ENCODE peak calls at places on chromosomes 13 and 19, in seven cellular contexts. One of them, this sample, is unnamed.
A peak's percentile ranks its signal among the peaks of the same experiment; 100 is the strongest.

GRCh38 chr19:55540619-55541018 is 3.7 kb upstream of the SBK2 start:
- DNase-seq in stimulated activated CD8-positive, alpha-beta memory T cell treated with anti-CD3 and anti-CD28 coated beads, Interleukin-15, amount 100 ng/mL, for 4 hours: no peak
- DNase-seq in SHP77: peak; percentile 31
- DNase-seq in NCI-H1105 treated with DMSO at 0.1 percent for 48 hours: no peak
- DNase-seq in iris pigment epithelial cell: no peak
- DNase-seq in GOT3: no peak
- DNase-seq in NCI-H2081: no peak
- DNase-seq in this sample: no peak

GRCh38 chr13:34817246-34817645 is 124.8 kb upstream of the NBEA start:
- DNase-seq in iris pigment epithelial cell: no peak
- DNase-seq in NCI-H1105 treated with DMSO at 0.1 percent for 48 hours: no peak
- DNase-seq in GOT3: no peak
- DNase-seq in NCI-H2081: no peak
- DNase-seq in SHP77: no peak
- DNase-seq in stimulated activated CD8-positive, alpha-beta memory T cell treated with anti-CD3 and anti-CD28 coated beads, Interleukin-15, amount 100 ng/mL, for 4 hours: no peak
- DNase-seq in this sample: no peak

GRCh38 chr13:99265823-99266426 is 7.7 kb upstream of the GPR18 start:
- DNase-seq in SHP77: peak; percentile 65
- DNase-seq in NCI-H2081: peak; percentile 60
- DNase-seq in NCI-H1105 treated with DMSO at 0.1 percent for 48 hours: peak; percentile 22
- DNase-seq in GOT3: no peak
- DNase-seq in iris pigment epithelial cell: peak; percentile 59
- DNase-seq in stimulated activated CD8-positive, alpha-beta memory T cell treated with anti-CD3 and anti-CD28 coated beads, Interleukin-15, amount 100 ng/mL, for 4 hours: no peak
- DNase-seq in this sample: no peak

GRCh38 chr13:109576331-109576813 is 210.0 kb downstream of the IRS2 start:
- DNase-seq in stimulated activated CD8-positive, alpha-beta memory T cell treated with anti-CD3 and anti-CD28 coated beads, Interleukin-15, amount 100 ng/mL, for 4 hours: no peak
- DNase-seq in iris pigment epithelial cell: peak; percentile 3
- DNase-seq in GOT3: no peak
- DNase-seq in NCI-H1105 treated with DMSO at 0.1 percent for 48 hours: no peak
- DNase-seq in SHP77: peak; percentile 95
- DNase-seq in NCI-H2081: no peak
- DNase-seq in this sample: no peak

GRCh38 chr19:2173841-2174577 is 10.3 kb downstream of the DOT1L start:
- DNase-seq in SHP77: no peak
- DNase-seq in NCI-H2081: no peak
- DNase-seq in NCI-H1105 treated with DMSO at 0.1 percent for 48 hours: no peak
- DNase-seq in GOT3: no peak
- DNase-seq in iris pigment epithelial cell: no peak
- DNase-seq in stimulated activated CD8-positive, alpha-beta memory T cell treated with anti-CD3 and anti-CD28 coated beads, Interleukin-15, amount 100 ng/mL, for 4 hours: no peak
- DNase-seq in this sample: no peak

GRCh38 chr13:46369506-46370268 is 17.4 kb downstream of the RUBCNL start:
- DNase-seq in NCI-H1105 treated with DMSO at 0.1 percent for 48 hours: no peak
- DNase-seq in iris pigment epithelial cell: peak; percentile 89
- DNase-seq in NCI-H2081: no peak
- DNase-seq in SHP77: no peak
- DNase-seq in stimulated activated CD8-positive, alpha-beta memory T cell treated with anti-CD3 and anti-CD28 coated beads, Interleukin-15, amount 100 ng/mL, for 4 hours: no peak
- DNase-seq in GOT3: no peak
- DNase-seq in this sample: no peak

GRCh38 chr13:23654111-23655110 is 84.2 kb downstream of the TNFRSF19 start:
- DNase-seq in NCI-H1105 treated with DMSO at 0.1 percent for 48 hours: no peak
- DNase-seq in stimulated activated CD8-positive, alpha-beta memory T cell treated with anti-CD3 and anti-CD28 coated beads, Interleukin-15, amount 100 ng/mL, for 4 hours: no peak
- DNase-seq in SHP77: no peak
- DNase-seq in iris pigment epithelial cell: peak; percentile 73
- DNase-seq in NCI-H2081: peak; percentile 42
- DNase-seq in GOT3: no peak
- DNase-seq in this sample: no peak

GRCh38 chr13:97219226-97219625 is 2.9 kb upstream of the MBNL2 start:
- DNase-seq in SHP77: no peak
- DNase-seq in iris pigment epithelial cell: no peak
- DNase-seq in GOT3: no peak
- DNase-seq in NCI-H1105 treated with DMSO at 0.1 percent for 48 hours: no peak
- DNase-seq in NCI-H2081: no peak
- DNase-seq in stimulated activated CD8-positive, alpha-beta memory T cell treated with anti-CD3 and anti-CD28 coated beads, Interleukin-15, amount 100 ng/mL, for 4 hours: no peak
- DNase-seq in this sample: no peak

GRCh38 chr13:32246468-32246867 is 68.7 kb downstream of the ZAR1L start:
- DNase-seq in GOT3: peak; percentile 6
- DNase-seq in stimulated activated CD8-positive, alpha-beta memory T cell treated with anti-CD3 and anti-CD28 coated beads, Interleukin-15, amount 100 ng/mL, for 4 hours: no peak
- DNase-seq in SHP77: peak; percentile 69
- DNase-seq in NCI-H2081: peak; percentile 31
- DNase-seq in NCI-H1105 treated with DMSO at 0.1 percent for 48 hours: peak; percentile 3
- DNase-seq in iris pigment epithelial cell: peak; percentile 80
- DNase-seq in this sample: no peak

GRCh38 chr19:16293133-16294085 is 31.2 kb upstream of the KLF2 start:
- DNase-seq in stimulated activated CD8-positive, alpha-beta memory T cell treated with anti-CD3 and anti-CD28 coated beads, Interleukin-15, amount 100 ng/mL, for 4 hours: no peak
- DNase-seq in GOT3: peak; percentile 26
- DNase-seq in NCI-H2081: no peak
- DNase-seq in SHP77: no peak
- DNase-seq in iris pigment epithelial cell: peak; percentile 99
- DNase-seq in NCI-H1105 treated with DMSO at 0.1 percent for 48 hours: peak; percentile 52
- DNase-seq in this sample: no peak

GRCh38 chr19:28535352-28535775 is 677.6 kb downstream of the UQCRFS1 start:
- DNase-seq in NCI-H2081: no peak
- DNase-seq in GOT3: no peak
- DNase-seq in SHP77: no peak
- DNase-seq in iris pigment epithelial cell: no peak
- DNase-seq in NCI-H1105 treated with DMSO at 0.1 percent for 48 hours: no peak
- DNase-seq in stimulated activated CD8-positive, alpha-beta memory T cell treated with anti-CD3 and anti-CD28 coated beads, Interleukin-15, amount 100 ng/mL, for 4 hours: no peak
- DNase-seq in this sample: no peak

GRCh38 chr19:43300206-43300605 is 30.9 kb upstream of the PSG9 start:
- DNase-seq in iris pigment epithelial cell: no peak
- DNase-seq in NCI-H2081: no peak
- DNase-seq in stimulated activated CD8-positive, alpha-beta memory T cell treated with anti-CD3 and anti-CD28 coated beads, Interleukin-15, amount 100 ng/mL, for 4 hours: no peak
- DNase-seq in SHP77: no peak
- DNase-seq in NCI-H1105 treated with DMSO at 0.1 percent for 48 hours: no peak
- DNase-seq in GOT3: no peak
- DNase-seq in this sample: no peak

GRCh38 chr13:92224052-92224821 is 825.8 kb downstream of the GPC5 start:
- DNase-seq in iris pigment epithelial cell: peak; percentile 94
- DNase-seq in NCI-H1105 treated with DMSO at 0.1 percent for 48 hours: no peak
- DNase-seq in NCI-H2081: no peak
- DNase-seq in GOT3: no peak
- DNase-seq in SHP77: no peak
- DNase-seq in stimulated activated CD8-positive, alpha-beta memory T cell treated with anti-CD3 and anti-CD28 coated beads, Interleukin-15, amount 100 ng/mL, for 4 hours: no peak
- DNase-seq in this sample: no peak

GRCh38 chr13:34151885-34152284 is 333.9 kb downstream of the RFC3 start:
- DNase-seq in SHP77: no peak
- DNase-seq in GOT3: no peak
- DNase-seq in NCI-H1105 treated with DMSO at 0.1 percent for 48 hours: no peak
- DNase-seq in stimulated activated CD8-positive, alpha-beta memory T cell treated with anti-CD3 and anti-CD28 coated beads, Interleukin-15, amount 100 ng/mL, for 4 hours: no peak
- DNase-seq in iris pigment epithelial cell: no peak
- DNase-seq in NCI-H2081: no peak
- DNase-seq in this sample: no peak

GRCh38 chr19:15421726-15422260 is 3.0 kb upstream of the AKAP8L start:
- DNase-seq in NCI-H1105 treated with DMSO at 0.1 percent for 48 hours: peak; percentile 34
- DNase-seq in iris pigment epithelial cell: no peak
- DNase-seq in SHP77: no peak
- DNase-seq in GOT3: no peak
- DNase-seq in NCI-H2081: no peak
- DNase-seq in stimulated activated CD8-positive, alpha-beta memory T cell treated with anti-CD3 and anti-CD28 coated beads, Interleukin-15, amount 100 ng/mL, for 4 hours: no peak
- DNase-seq in this sample: no peak

GRCh38 chr19:15144046-15144646 is 36.9 kb downstream of the SYDE1 start:
- DNase-seq in GOT3: no peak
- DNase-seq in stimulated activated CD8-positive, alpha-beta memory T cell treated with anti-CD3 and anti-CD28 coated beads, Interleukin-15, amount 100 ng/mL, for 4 hours: no peak
- DNase-seq in NCI-H1105 treated with DMSO at 0.1 percent for 48 hours: no peak
- DNase-seq in SHP77: no peak
- DNase-seq in NCI-H2081: no peak
- DNase-seq in iris pigment epithelial cell: peak; percentile 30
- DNase-seq in this sample: no peak

GRCh38 chr13:72920097-72920496 is 138.2 kb downstream of the PIBF1 start:
- DNase-seq in GOT3: no peak
- DNase-seq in stimulated activated CD8-positive, alpha-beta memory T cell treated with anti-CD3 and anti-CD28 coated beads, Interleukin-15, amount 100 ng/mL, for 4 hours: no peak
- DNase-seq in NCI-H2081: no peak
- DNase-seq in SHP77: no peak
- DNase-seq in NCI-H1105 treated with DMSO at 0.1 percent for 48 hours: no peak
- DNase-seq in iris pigment epithelial cell: no peak
- DNase-seq in this sample: no peak

GRCh38 chr19:6061420-6062130 is 48.7 kb downstream of the RFX2 start:
- DNase-seq in stimulated activated CD8-positive, alpha-beta memory T cell treated with anti-CD3 and anti-CD28 coated beads, Interleukin-15, amount 100 ng/mL, for 4 hours: no peak
- DNase-seq in GOT3: no peak
- DNase-seq in NCI-H2081: no peak
- DNase-seq in NCI-H1105 treated with DMSO at 0.1 percent for 48 hours: no peak
- DNase-seq in SHP77: no peak
- DNase-seq in iris pigment epithelial cell: no peak
- DNase-seq in this sample: no peak

GRCh38 chr13:102940143-102940542 is 94.3 kb downstream of the ERCC5 start:
- DNase-seq in iris pigment epithelial cell: no peak
- DNase-seq in stimulated activated CD8-positive, alpha-beta memory T cell treated with anti-CD3 and anti-CD28 coated beads, Interleukin-15, amount 100 ng/mL, for 4 hours: no peak
- DNase-seq in GOT3: no peak
- DNase-seq in NCI-H2081: no peak
- DNase-seq in NCI-H1105 treated with DMSO at 0.1 percent for 48 hours: no peak
- DNase-seq in SHP77: peak; percentile 11
- DNase-seq in this sample: no peak

GRCh38 chr13:100543872-100544602 is 44.6 kb downstream of the GGACT start:
- DNase-seq in SHP77: no peak
- DNase-seq in NCI-H2081: no peak
- DNase-seq in GOT3: no peak
- DNase-seq in iris pigment epithelial cell: peak; percentile 17
- DNase-seq in NCI-H1105 treated with DMSO at 0.1 percent for 48 hours: no peak
- DNase-seq in stimulated activated CD8-positive, alpha-beta memory T cell treated with anti-CD3 and anti-CD28 coated beads, Interleukin-15, amount 100 ng/mL, for 4 hours: no peak
- DNase-seq in this sample: no peak

GRCh38 chr19:18290250-18291018 is 9.0 kb upstream of the JUND start:
- DNase-seq in NCI-H2081: no peak
- DNase-seq in NCI-H1105 treated with DMSO at 0.1 percent for 48 hours: no peak
- DNase-seq in iris pigment epithelial cell: peak; percentile 23
- DNase-seq in SHP77: no peak
- DNase-seq in GOT3: no peak
- DNase-seq in stimulated activated CD8-positive, alpha-beta memory T cell treated with anti-CD3 and anti-CD28 coated beads, Interleukin-15, amount 100 ng/mL, for 4 hours: peak; percentile 81
- DNase-seq in this sample: no peak

GRCh38 chr19:10230155-10230903 is 802 bp downstream of the S1PR2 start:
- DNase-seq in stimulated activated CD8-positive, alpha-beta memory T cell treated with anti-CD3 and anti-CD28 coated beads, Interleukin-15, amount 100 ng/mL, for 4 hours: peak; percentile 70
- DNase-seq in iris pigment epithelial cell: peak; percentile 42
- DNase-seq in NCI-H1105 treated with DMSO at 0.1 percent for 48 hours: no peak
- DNase-seq in GOT3: no peak
- DNase-seq in SHP77: no peak
- DNase-seq in NCI-H2081: no peak
- DNase-seq in this sample: peak; percentile 41

GRCh38 chr19:412356-413355 is 3.7 kb upstream of the C2CD4C start:
- DNase-seq in GOT3: no peak
- DNase-seq in NCI-H2081: no peak
- DNase-seq in stimulated activated CD8-positive, alpha-beta memory T cell treated with anti-CD3 and anti-CD28 coated beads, Interleukin-15, amount 100 ng/mL, for 4 hours: no peak
- DNase-seq in iris pigment epithelial cell: peak; percentile 9
- DNase-seq in NCI-H1105 treated with DMSO at 0.1 percent for 48 hours: no peak
- DNase-seq in SHP77: no peak
- DNase-seq in this sample: no peak

GRCh38 chr13:111664060-111664459 is 343.6 kb downstream of the TEX29 start:
- DNase-seq in iris pigment epithelial cell: no peak
- DNase-seq in SHP77: no peak
- DNase-seq in NCI-H2081: no peak
- DNase-seq in NCI-H1105 treated with DMSO at 0.1 percent for 48 hours: no peak
- DNase-seq in GOT3: no peak
- DNase-seq in stimulated activated CD8-positive, alpha-beta memory T cell treated with anti-CD3 and anti-CD28 coated beads, Interleukin-15, amount 100 ng/mL, for 4 hours: no peak
- DNase-seq in this sample: no peak

GRCh38 chr19:7771072-7771471 is 8.0 kb downstream of the CLEC4M start:
- DNase-seq in NCI-H2081: no peak
- DNase-seq in GOT3: no peak
- DNase-seq in NCI-H1105 treated with DMSO at 0.1 percent for 48 hours: no peak
- DNase-seq in SHP77: no peak
- DNase-seq in stimulated activated CD8-positive, alpha-beta memory T cell treated with anti-CD3 and anti-CD28 coated beads, Interleukin-15, amount 100 ng/mL, for 4 hours: no peak
- DNase-seq in iris pigment epithelial cell: no peak
- DNase-seq in this sample: no peak

GRCh38 chr19:18425515-18426415 is 6.6 kb downstream of the SSBP4 start:
- DNase-seq in stimulated activated CD8-positive, alpha-beta memory T cell treated with anti-CD3 and anti-CD28 coated beads, Interleukin-15, amount 100 ng/mL, for 4 hours: no peak
- DNase-seq in SHP77: no peak
- DNase-seq in iris pigment epithelial cell: peak; percentile 59
- DNase-seq in NCI-H2081: no peak
- DNase-seq in GOT3: no peak
- DNase-seq in NCI-H1105 treated with DMSO at 0.1 percent for 48 hours: no peak
- DNase-seq in this sample: no peak

GRCh38 chr19:29831041-29831548 is 19.3 kb downstream of the CCNE1 start:
- DNase-seq in stimulated activated CD8-positive, alpha-beta memory T cell treated with anti-CD3 and anti-CD28 coated beads, Interleukin-15, amount 100 ng/mL, for 4 hours: peak; percentile 28
- DNase-seq in iris pigment epithelial cell: peak; percentile 35
- DNase-seq in GOT3: no peak
- DNase-seq in NCI-H1105 treated with DMSO at 0.1 percent for 48 hours: no peak
- DNase-seq in SHP77: no peak
- DNase-seq in NCI-H2081: no peak
- DNase-seq in this sample: no peak

GRCh38 chr19:7904074-7905020 is 670 bp downstream of the MAP2K7 start:
- DNase-seq in GOT3: no peak
- DNase-seq in iris pigment epithelial cell: no peak
- DNase-seq in NCI-H2081: no peak
- DNase-seq in SHP77: peak; percentile 48
- DNase-seq in stimulated activated CD8-positive, alpha-beta memory T cell treated with anti-CD3 and anti-CD28 coated beads, Interleukin-15, amount 100 ng/mL, for 4 hours: peak; percentile 39
- DNase-seq in NCI-H1105 treated with DMSO at 0.1 percent for 48 hours: no peak
- DNase-seq in this sample: peak; percentile 91

GRCh38 chr19:53961523-53962345 is 1.0 kb upstream of the CACNG8 start:
- DNase-seq in iris pigment epithelial cell: peak; percentile 59
- DNase-seq in NCI-H1105 treated with DMSO at 0.1 percent for 48 hours: no peak
- DNase-seq in SHP77: no peak
- DNase-seq in GOT3: no peak
- DNase-seq in NCI-H2081: no peak
- DNase-seq in stimulated activated CD8-positive, alpha-beta memory T cell treated with anti-CD3 and anti-CD28 coated beads, Interleukin-15, amount 100 ng/mL, for 4 hours: no peak
- DNase-seq in this sample: no peak

GRCh38 chr13:113938716-113939115 is 35.2 kb downstream of the C13orf46 start:
- DNase-seq in NCI-H1105 treated with DMSO at 0.1 percent for 48 hours: no peak
- DNase-seq in stimulated activated CD8-positive, alpha-beta memory T cell treated with anti-CD3 and anti-CD28 coated beads, Interleukin-15, amount 100 ng/mL, for 4 hours: no peak
- DNase-seq in SHP77: peak; percentile 78
- DNase-seq in iris pigment epithelial cell: no peak
- DNase-seq in NCI-H2081: peak; percentile 60
- DNase-seq in GOT3: no peak
- DNase-seq in this sample: no peak

GRCh38 chr13:97223711-97224461 is 1.8 kb downstream of the MBNL2 start:
- DNase-seq in GOT3: no peak
- DNase-seq in NCI-H1105 treated with DMSO at 0.1 percent for 48 hours: peak; percentile 38
- DNase-seq in SHP77: peak; percentile 62
- DNase-seq in NCI-H2081: peak; percentile 67
- DNase-seq in stimulated activated CD8-positive, alpha-beta memory T cell treated with anti-CD3 and anti-CD28 coated beads, Interleukin-15, amount 100 ng/mL, for 4 hours: no peak
- DNase-seq in iris pigment epithelial cell: peak; percentile 96
- DNase-seq in this sample: no peak

GRCh38 chr13:63436288-63436687 is 2020.6 kb upstream of the PCDH20 start:
- DNase-seq in GOT3: no peak
- DNase-seq in NCI-H1105 treated with DMSO at 0.1 percent for 48 hours: no peak
- DNase-seq in iris pigment epithelial cell: no peak
- DNase-seq in NCI-H2081: no peak
- DNase-seq in SHP77: no peak
- DNase-seq in stimulated activated CD8-positive, alpha-beta memory T cell treated with anti-CD3 and anti-CD28 coated beads, Interleukin-15, amount 100 ng/mL, for 4 hours: no peak
- DNase-seq in this sample: no peak

GRCh38 chr13:99386911-99387788 is 80.0 kb upstream of the GPR183 start:
- DNase-seq in NCI-H1105 treated with DMSO at 0.1 percent for 48 hours: no peak
- DNase-seq in iris pigment epithelial cell: peak; percentile 27
- DNase-seq in stimulated activated CD8-positive, alpha-beta memory T cell treated with anti-CD3 and anti-CD28 coated beads, Interleukin-15, amount 100 ng/mL, for 4 hours: peak; percentile 74
- DNase-seq in NCI-H2081: no peak
- DNase-seq in GOT3: no peak
- DNase-seq in SHP77: peak; percentile 45
- DNase-seq in this sample: peak; percentile 78

GRCh38 chr19:54231077-54231931 is 8.5 kb upstream of the LILRB3 start:
- DNase-seq in GOT3: peak; percentile 50
- DNase-seq in SHP77: peak; percentile 73
- DNase-seq in iris pigment epithelial cell: peak; percentile 60
- DNase-seq in NCI-H2081: peak; percentile 71
- DNase-seq in NCI-H1105 treated with DMSO at 0.1 percent for 48 hours: peak; percentile 88
- DNase-seq in stimulated activated CD8-positive, alpha-beta memory T cell treated with anti-CD3 and anti-CD28 coated beads, Interleukin-15, amount 100 ng/mL, for 4 hours: peak; percentile 69
- DNase-seq in this sample: peak; percentile 92

GRCh38 chr13:24997367-24997967 is 98.5 kb upstream of the PABPC3 start:
- DNase-seq in stimulated activated CD8-positive, alpha-beta memory T cell treated with anti-CD3 and anti-CD28 coated beads, Interleukin-15, amount 100 ng/mL, for 4 hours: no peak
- DNase-seq in iris pigment epithelial cell: peak; percentile 22
- DNase-seq in NCI-H1105 treated with DMSO at 0.1 percent for 48 hours: peak; percentile 16
- DNase-seq in GOT3: no peak
- DNase-seq in SHP77: no peak
- DNase-seq in NCI-H2081: peak; percentile 45
- DNase-seq in this sample: no peak

GRCh38 chr13:105678072-105678471 is 857.4 kb downstream of the EFNB2 start:
- DNase-seq in SHP77: no peak
- DNase-seq in iris pigment epithelial cell: no peak
- DNase-seq in GOT3: no peak
- DNase-seq in stimulated activated CD8-positive, alpha-beta memory T cell treated with anti-CD3 and anti-CD28 coated beads, Interleukin-15, amount 100 ng/mL, for 4 hours: no peak
- DNase-seq in NCI-H1105 treated with DMSO at 0.1 percent for 48 hours: no peak
- DNase-seq in NCI-H2081: no peak
- DNase-seq in this sample: no peak

GRCh38 chr13:44627441-44627840 is 51.3 kb upstream of the TSC22D1 start:
- DNase-seq in SHP77: no peak
- DNase-seq in NCI-H1105 treated with DMSO at 0.1 percent for 48 hours: no peak
- DNase-seq in GOT3: no peak
- DNase-seq in iris pigment epithelial cell: no peak
- DNase-seq in stimulated activated CD8-positive, alpha-beta memory T cell treated with anti-CD3 and anti-CD28 coated beads, Interleukin-15, amount 100 ng/mL, for 4 hours: no peak
- DNase-seq in NCI-H2081: no peak
- DNase-seq in this sample: no peak

GRCh38 chr13:68023838-68024581 is 793.9 kb upstream of the PCDH9 start:
- DNase-seq in NCI-H1105 treated with DMSO at 0.1 percent for 48 hours: no peak
- DNase-seq in SHP77: no peak
- DNase-seq in NCI-H2081: no peak
- DNase-seq in stimulated activated CD8-positive, alpha-beta memory T cell treated with anti-CD3 and anti-CD28 coated beads, Interleukin-15, amount 100 ng/mL, for 4 hours: no peak
- DNase-seq in GOT3: no peak
- DNase-seq in iris pigment epithelial cell: no peak
- DNase-seq in this sample: no peak